ENCODE peak calls at places on chromosomes 2 and 18, in eight cellular contexts. Z, V, A, Y, T, I, X and S are unnamed samples.

GRCh38 chr2:185979546-185980071 is 241.0 kb downstream of the FSIP2 start:
- ATAC-seq in X (peak; percentile 68), A (peak; percentile 71), I (no peak), T (peak; percentile 97), Z (no peak), Y (no peak), V (peak; percentile 39), S (peak; percentile 99)

GRCh38 chr18:34611904-34612303 is 98.2 kb upstream of the DTNA start:
- ATAC-seq in X (no peak), V (no peak), I (no peak), Z (no peak), Y (no peak), A (no peak), T (no peak), S (no peak)

GRCh38 chr18:13473751-13474150 is 252.6 kb downstream of the FAM210A start:
- ATAC-seq in I (no peak), Y (no peak), A (no peak), X (no peak), T (no peak), V (no peak), Z (no peak), S (no peak)

GRCh38 chr2:195561205-195562032 is 95.6 kb upstream of the SLC39A10 start:
- ATAC-seq in Y (no peak), I (peak; percentile 62), T (peak; percentile 72), Z (no peak), X (no peak), A (no peak), V (peak; percentile 73), S (peak; percentile 31)

GRCh38 chr2:201144101-201145051 is 28.4 kb downstream of the CFLAR start:
- ATAC-seq in A (no peak), I (no peak), Y (no peak), Z (no peak), T (no peak), V (no peak), X (peak; percentile 85), S (no peak)

GRCh38 chr2:175966839-175967238 is 35.2 kb downstream of the LNPK start:
- ATAC-seq in X (no peak), Y (no peak), I (no peak), T (no peak), V (no peak), Z (no peak), A (no peak), S (no peak)

GRCh38 chr2:230685165-230685560 is 27.5 kb upstream of the CAB39 start:
- ATAC-seq in Z (peak; percentile 47), X (no peak), A (no peak), V (peak; percentile 3), Y (no peak), T (peak; percentile 8), I (no peak), S (no peak)

GRCh38 chr2:142694282-142694681 is 183.2 kb upstream of the KYNU start:
- ATAC-seq in V (no peak), T (no peak), Y (no peak), Z (no peak), X (no peak), A (no peak), I (no peak), S (no peak)

GRCh38 chr18:8034674-8035073 is 467.6 kb downstream of the PTPRM start:
- ATAC-seq in I (no peak), A (no peak), X (no peak), T (no peak), V (no peak), Y (no peak), Z (no peak), S (no peak)

GRCh38 chr2:1577846-1578245 is 164.6 kb downstream of the TPO start:
- ATAC-seq in X (no peak), I (no peak), Y (no peak), V (no peak), Z (no peak), A (no peak), T (no peak), S (no peak)

GRCh38 chr2:64276417-64277095 is 132.3 kb upstream of the PELI1 start:
- ATAC-seq in T (peak; percentile 56), A (no peak), V (no peak), Z (no peak), I (no peak), X (no peak), Y (no peak), S (no peak)

GRCh38 chr2:43519711-43520221 is 76.1 kb downstream of the THADA start:
- ATAC-seq in V (no peak), A (no peak), X (no peak), Z (peak; percentile 80), Y (no peak), T (peak; percentile 85), I (no peak), S (peak; percentile 86)

GRCh38 chr2:100416397-100416938 is 1.0 kb downstream of the CHST10 start:
- ATAC-seq in X (no peak), T (peak; percentile 17), Y (no peak), Z (peak; percentile 33), A (no peak), V (no peak), I (no peak), S (no peak)

GRCh38 chr18:44627245-44627644 is 53.4 kb upstream of the SETBP1 start:
- ATAC-seq in I (no peak), Z (no peak), A (no peak), X (no peak), Y (no peak), V (no peak), T (peak; percentile 78), S (peak; percentile 26)